ENCODE peak calls at places on chromosomes 2 and 18, in seven cellular contexts. One of them, this sample, is unnamed.

GRCh38 chr2:60007666-60008065 is 545.8 kb downstream of the BCL11A start:
- DNase-seq in H9: no peak
- DNase-seq in NCI-H226: no peak
- DNase-seq in HT-29: no peak
- DNase-seq in activated naive CD8-positive, alpha-beta T cell treated with anti-CD3 and anti-CD28 coated beads for 36 hours: no peak
- DNase-seq in adipocyte: no peak
- DNase-seq in NCI-H1417: no peak
- DNase-seq in this sample: no peak

GRCh38 chr2:108212671-108213070 is 27.1 kb upstream of the SULT1C3 start:
- DNase-seq in H9: no peak
- DNase-seq in NCI-H226: no peak
- DNase-seq in HT-29: no peak
- DNase-seq in activated naive CD8-positive, alpha-beta T cell treated with anti-CD3 and anti-CD28 coated beads for 36 hours: no peak
- DNase-seq in adipocyte: no peak
- DNase-seq in NCI-H1417: no peak
- DNase-seq in this sample: no peak

GRCh38 chr2:179898873-179899272 is 37.5 kb upstream of the ZNF385B start:
- DNase-seq in H9: peak; percentile 78
- DNase-seq in NCI-H226: no peak
- DNase-seq in HT-29: peak; percentile 72
- DNase-seq in activated naive CD8-positive, alpha-beta T cell treated with anti-CD3 and anti-CD28 coated beads for 36 hours: peak; percentile 13
- DNase-seq in adipocyte: no peak
- DNase-seq in NCI-H1417: peak; percentile 68
- DNase-seq in this sample: peak; percentile 84

GRCh38 chr18:54392621-54393023 is 34.9 kb downstream of the C18orf54 start:
- DNase-seq in H9: no peak
- DNase-seq in NCI-H226: no peak
- DNase-seq in HT-29: peak; percentile 78
- DNase-seq in activated naive CD8-positive, alpha-beta T cell treated with anti-CD3 and anti-CD28 coated beads for 36 hours: no peak
- DNase-seq in adipocyte: peak; percentile 86
- DNase-seq in NCI-H1417: peak; percentile 93
- DNase-seq in this sample: peak; percentile 92

GRCh38 chr2:9311488-9311887 is 104.9 kb downstream of the ASAP2 start:
- DNase-seq in H9: no peak
- DNase-seq in NCI-H226: peak; percentile 66
- DNase-seq in HT-29: no peak
- DNase-seq in activated naive CD8-positive, alpha-beta T cell treated with anti-CD3 and anti-CD28 coated beads for 36 hours: no peak
- DNase-seq in adipocyte: peak; percentile 90
- DNase-seq in NCI-H1417: no peak
- DNase-seq in this sample: no peak

GRCh38 chr2:74206180-74206688 is 7.8 kb downstream of the MTHFD2 start:
- DNase-seq in H9: no peak
- DNase-seq in NCI-H226: peak; percentile 33
- DNase-seq in HT-29: no peak
- DNase-seq in activated naive CD8-positive, alpha-beta T cell treated with anti-CD3 and anti-CD28 coated beads for 36 hours: peak; percentile 67
- DNase-seq in adipocyte: peak; percentile 48
- DNase-seq in NCI-H1417: no peak
- DNase-seq in this sample: no peak

GRCh38 chr2:3610415-3610814 is 15.5 kb downstream of the COLEC11 start:
- DNase-seq in H9: no peak
- DNase-seq in NCI-H226: no peak
- DNase-seq in HT-29: no peak
- DNase-seq in activated naive CD8-positive, alpha-beta T cell treated with anti-CD3 and anti-CD28 coated beads for 36 hours: no peak
- DNase-seq in adipocyte: no peak
- DNase-seq in NCI-H1417: no peak
- DNase-seq in this sample: no peak

GRCh38 chr2:168118733-168119518 is 128.5 kb downstream of the STK39 start:
- DNase-seq in H9: no peak
- DNase-seq in NCI-H226: peak; percentile 28
- DNase-seq in HT-29: peak; percentile 80
- DNase-seq in activated naive CD8-positive, alpha-beta T cell treated with anti-CD3 and anti-CD28 coated beads for 36 hours: no peak
- DNase-seq in adipocyte: peak; percentile 94
- DNase-seq in NCI-H1417: peak; percentile 57
- DNase-seq in this sample: peak; percentile 88

GRCh38 chr18:9828794-9829712 is 56.7 kb upstream of the TXNDC2 start:
- DNase-seq in H9: no peak
- DNase-seq in NCI-H226: no peak
- DNase-seq in HT-29: peak; percentile 50
- DNase-seq in activated naive CD8-positive, alpha-beta T cell treated with anti-CD3 and anti-CD28 coated beads for 36 hours: no peak
- DNase-seq in adipocyte: no peak
- DNase-seq in NCI-H1417: no peak
- DNase-seq in this sample: no peak

GRCh38 chr2:164770421-164770916 is 71.2 kb downstream of the COBLL1 start:
- DNase-seq in H9: no peak
- DNase-seq in NCI-H226: no peak
- DNase-seq in HT-29: no peak
- DNase-seq in activated naive CD8-positive, alpha-beta T cell treated with anti-CD3 and anti-CD28 coated beads for 36 hours: no peak
- DNase-seq in adipocyte: no peak
- DNase-seq in NCI-H1417: no peak
- DNase-seq in this sample: no peak

GRCh38 chr18:48992791-48993555 is 42.2 kb upstream of the SMAD7 start:
- DNase-seq in H9: no peak
- DNase-seq in NCI-H226: no peak
- DNase-seq in HT-29: peak; percentile 60
- DNase-seq in activated naive CD8-positive, alpha-beta T cell treated with anti-CD3 and anti-CD28 coated beads for 36 hours: no peak
- DNase-seq in adipocyte: no peak
- DNase-seq in NCI-H1417: no peak
- DNase-seq in this sample: no peak

GRCh38 chr2:215698566-215698965 is 262.7 kb upstream of the FN1 start:
- DNase-seq in H9: no peak
- DNase-seq in NCI-H226: no peak
- DNase-seq in HT-29: no peak
- DNase-seq in activated naive CD8-positive, alpha-beta T cell treated with anti-CD3 and anti-CD28 coated beads for 36 hours: no peak
- DNase-seq in adipocyte: peak; percentile 85
- DNase-seq in NCI-H1417: no peak
- DNase-seq in this sample: peak; percentile 43

GRCh38 chr2:188976545-188977268 is 2.5 kb downstream of the COL3A1 start:
- DNase-seq in H9: no peak
- DNase-seq in NCI-H226: no peak
- DNase-seq in HT-29: peak; percentile 36
- DNase-seq in activated naive CD8-positive, alpha-beta T cell treated with anti-CD3 and anti-CD28 coated beads for 36 hours: no peak
- DNase-seq in adipocyte: peak; percentile 83
- DNase-seq in NCI-H1417: no peak
- DNase-seq in this sample: no peak

GRCh38 chr2:26429779-26430654 is 28.3 kb downstream of the DRC1 start:
- DNase-seq in H9: no peak
- DNase-seq in NCI-H226: no peak
- DNase-seq in HT-29: no peak
- DNase-seq in activated naive CD8-positive, alpha-beta T cell treated with anti-CD3 and anti-CD28 coated beads for 36 hours: no peak
- DNase-seq in adipocyte: no peak
- DNase-seq in NCI-H1417: peak; percentile 86
- DNase-seq in this sample: peak; percentile 69

GRCh38 chr2:182894174-182894573 is 27.7 kb upstream of the FRZB start:
- DNase-seq in H9: no peak
- DNase-seq in NCI-H226: no peak
- DNase-seq in HT-29: no peak
- DNase-seq in activated naive CD8-positive, alpha-beta T cell treated with anti-CD3 and anti-CD28 coated beads for 36 hours: no peak
- DNase-seq in adipocyte: peak; percentile 59
- DNase-seq in NCI-H1417: no peak
- DNase-seq in this sample: no peak

GRCh38 chr2:238786379-238786778 is 61.5 kb upstream of the TWIST2 start:
- DNase-seq in H9: no peak
- DNase-seq in NCI-H226: no peak
- DNase-seq in HT-29: no peak
- DNase-seq in activated naive CD8-positive, alpha-beta T cell treated with anti-CD3 and anti-CD28 coated beads for 36 hours: no peak
- DNase-seq in adipocyte: no peak
- DNase-seq in NCI-H1417: no peak
- DNase-seq in this sample: no peak

GRCh38 chr2:203800783-203801182 is 66.8 kb upstream of the CTLA4 start:
- DNase-seq in H9: no peak
- DNase-seq in NCI-H226: no peak
- DNase-seq in HT-29: no peak
- DNase-seq in activated naive CD8-positive, alpha-beta T cell treated with anti-CD3 and anti-CD28 coated beads for 36 hours: no peak
- DNase-seq in adipocyte: no peak
- DNase-seq in NCI-H1417: no peak
- DNase-seq in this sample: no peak

This sample was measured in DMS53.